ENCODE peak calls at places on chromosomes 11 and 22, in four cellular contexts. O, V, Q and M are unnamed samples.

GRCh38 chr11:47786373-47786772 is 19.2 kb upstream of the FNBP4 start:
- DNase-seq in V (no peak), O (no peak), Q (peak), M (no peak)

GRCh38 chr11:131240421-131240820 is 130.0 kb upstream of the NTM start:
- DNase-seq in O (no peak), V (no peak), Q (no peak), M (no peak)

GRCh38 chr22:47189056-47189916 is 426.8 kb downstream of the TBC1D22A start:
- DNase-seq in Q (no peak), V (no peak), O (no peak), M (no peak)

GRCh38 chr11:77063407-77063806 is 3.4 kb upstream of the CAPN5 start:
- DNase-seq in Q (no peak), O (no peak), V (no peak), M (no peak)

GRCh38 chr11:119473226-119473625 is 50.3 kb upstream of the THY1 start:
- DNase-seq in O (no peak), Q (no peak), V (no peak), M (no peak)

GRCh38 chr11:73252577-73253191 is 19.5 kb upstream of the P2RY6 start:
- DNase-seq in V (no peak), O (no peak), Q (no peak), M (no peak)

GRCh38 chr11:62273284-62273683 is 3.3 kb downstream of the SCGB2A2 start:
- DNase-seq in V (no peak), O (no peak), Q (no peak), M (no peak)

GRCh38 chr11:83033972-83034672 is 37.6 kb downstream of the RAB30 start:
- DNase-seq in V (no peak), Q (peak), O (peak), M (no peak)

GRCh38 chr11:126058090-126058489 is 4.6 kb downstream of the CDON start:
- DNase-seq in Q (no peak), V (no peak), O (no peak), M (no peak)

GRCh38 chr11:102346748-102347525 is at the start of gene BIRC2:
- DNase-seq in O (peak), V (peak), Q (peak), M (peak)

GRCh38 chr11:128628686-128629085 is 41.3 kb upstream of the ETS1 start:
- DNase-seq in Q (no peak), O (no peak), V (no peak), M (no peak)

GRCh38 chr11:115469361-115469760 is 34.9 kb downstream of the CADM1 start:
- DNase-seq in Q (no peak), O (no peak), V (no peak), M (no peak)